ENCODE peak calls at places on chromosome 10, in five cellular contexts. D, B, K, E and I are unnamed samples.

GRCh38 chr10:22911889-22912762 is 15.7 kb upstream of the ARMC3 start:
- DNase-seq in D (no peak), B (no peak), K (no peak), E (no peak), I (no peak)

GRCh38 chr10:72342911-72343310 is 11.8 kb downstream of the DNAJB12 start:
- DNase-seq in D (no peak), B (no peak), K (no peak), E (no peak), I (no peak)

GRCh38 chr10:18290651-18291313 is 150.6 kb downstream of the CACNB2 start:
- DNase-seq in D (no peak), B (no peak), K (no peak), E (no peak), I (no peak)

GRCh38 chr10:23013581-23014335 is 81.6 kb upstream of the MSRB2 start:
- DNase-seq in D (no peak), B (no peak), K (no peak), E (no peak), I (no peak)

GRCh38 chr10:27742195-27742925 is 3.3 kb downstream of the MKX start:
- DNase-seq in D (peak; percentile 87), B (peak; percentile 72), K (peak; percentile 58), E (peak; percentile 82), I (peak; percentile 52)

GRCh38 chr10:19654576-19654975 is 161.7 kb upstream of the PLXDC2 start:
- DNase-seq in D (no peak), B (no peak), K (no peak), E (no peak), I (no peak)

GRCh38 chr10:13550813-13551212 is 22.0 kb upstream of the BEND7 start:
- DNase-seq in D (no peak), B (no peak), K (no peak), E (no peak), I (no peak)

GRCh38 chr10:133275683-133276092 is 980 bp downstream of the ADAM8 start:
- DNase-seq in D (no peak), B (no peak), K (no peak), E (no peak), I (no peak)

GRCh38 chr10:44834131-44834530 is 77.0 kb upstream of the TMEM72 start:
- DNase-seq in D (no peak), B (no peak), K (no peak), E (no peak), I (no peak)

GRCh38 chr10:76651148-76651547 is 986.5 kb downstream of the KCNMA1 start:
- DNase-seq in D (no peak), B (no peak), K (no peak), E (no peak), I (no peak)

GRCh38 chr10:100878291-100878910 is 34.4 kb upstream of the SLF2 start:
- DNase-seq in D (peak; percentile 49), B (peak; percentile 51), K (no peak), E (peak; percentile 67), I (no peak)

GRCh38 chr10:93591065-93591808 is 9.8 kb downstream of the RBP4 start:
- DNase-seq in D (no peak), B (peak; percentile 26), K (no peak), E (peak; percentile 78), I (no peak)
- H3K4me1 ChIP-seq in D (no peaks in the 10 kb centered on the region), B (no peaks in the 10 kb centered on the region), K (no peaks in the 10 kb centered on the region), E (peaks cover 14% of the 10 kb centered on the region), I (no peaks in the 10 kb centered on the region)

DNA sequence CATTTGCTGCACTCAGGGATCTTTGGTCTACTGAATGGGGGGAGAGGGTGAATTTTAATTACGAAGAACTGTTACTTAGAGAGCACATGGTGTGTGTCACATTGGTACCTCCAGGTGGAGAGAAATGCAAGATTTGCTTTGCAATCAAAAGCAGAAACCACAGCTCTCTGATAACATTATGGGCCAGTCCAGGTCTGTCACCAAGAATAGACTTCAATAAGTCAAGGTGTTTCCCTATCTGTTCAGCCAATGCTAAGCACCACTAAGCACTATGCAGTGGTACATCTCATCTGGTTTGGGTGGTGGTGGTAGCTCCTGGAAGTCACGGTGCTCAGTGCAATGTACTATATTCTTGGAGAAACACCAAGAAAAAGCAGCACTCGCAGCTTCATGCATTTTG is 119.6 kb upstream of the AFAP1L2 start:
- DNase-seq in D (no peak), B (no peak), K (no peak), E (no peak), I (no peak)
- H3K4me3 ChIP-seq in D (no peak overlapping the region), B (peak overlapping the region; percentile 39), K (peak overlapping the region; percentile 51), E (no peak overlapping the region), I (no peak overlapping the region)

GRCh38 chr10:123860209-123860608 is 31.4 kb downstream of the CPXM2 start:
- DNase-seq in D (no peak), B (no peak), K (no peak), E (peak; percentile 72), I (no peak)

GRCh38 chr10:123859651-123860045 is 32.0 kb downstream of the CPXM2 start:
- DNase-seq in D (no peak), B (no peak), K (no peak), E (no peak), I (no peak)

GRCh38 chr10:123858907-123859650 is 32.5 kb downstream of the CPXM2 start:
- DNase-seq in D (no peak), B (no peak), K (no peak), E (no peak), I (no peak)

GRCh38 chr10:123862421-123863188 is 29.0 kb downstream of the CPXM2 start:
- DNase-seq in D (no peak), B (no peak), K (no peak), E (no peak), I (no peak)

DNA sequence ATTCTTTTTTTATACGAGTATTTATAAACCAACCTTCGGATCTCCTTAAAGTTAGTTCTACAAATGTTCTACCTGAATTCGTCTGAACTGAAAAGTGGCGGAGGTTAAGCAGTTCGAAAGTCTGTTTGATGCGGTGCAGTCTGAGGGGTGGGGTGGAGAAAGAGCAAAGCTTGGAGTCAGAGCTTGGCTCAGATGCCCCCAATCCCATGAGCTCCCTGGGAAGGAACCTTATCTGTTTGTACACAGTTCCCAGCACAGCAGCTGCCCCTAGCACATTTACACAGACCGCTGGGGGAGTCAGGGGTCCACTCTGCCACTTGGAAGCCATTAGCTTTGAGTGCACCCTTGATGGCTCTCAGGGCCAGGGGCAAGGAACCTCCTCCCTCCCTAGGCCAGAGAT is 30.8 kb downstream of the CPXM2 start:
- DNase-seq in D (no peak), B (no peak), K (no peak), E (no peak), I (no peak)
- TF ChIP-seq POLR2A in D (no peak), B (no peak), K (no peak), E (no peak), I (no peak)

GRCh38 chr10:30434273-30435067 is 486 bp downstream of the MAP3K8 start:
- DNase-seq in D (peak; percentile 90), B (peak; percentile 89), K (peak; percentile 93), E (peak; percentile 92), I (peak; percentile 91)
- H3K4me1 ChIP-seq in D (peaks cover 6% of the 10 kb centered on the region), B (peaks cover 11% of the 10 kb centered on the region), K (no peaks in the 10 kb centered on the region), E (peaks cover 28% of the 10 kb centered on the region), I (peaks cover 56% of the 10 kb centered on the region)

GRCh38 chr10:110357871-110358270 is 53.2 kb upstream of the SMNDC1 start:
- DNase-seq in D (no peak), B (no peak), K (no peak), E (no peak), I (no peak)

GRCh38 chr10:110356628-110357245 is 52.0 kb upstream of the SMNDC1 start:
- DNase-seq in D (peak; percentile 31), B (peak; percentile 54), K (no peak), E (peak; percentile 94), I (peak; percentile 22)

GRCh38 chr10:110358278-110358677 is 53.6 kb upstream of the SMNDC1 start:
- DNase-seq in D (no peak), B (no peak), K (no peak), E (peak; percentile 51), I (no peak)

GRCh38 chr10:110355922-110356627 is 51.4 kb upstream of the SMNDC1 start:
- DNase-seq in D (no peak), B (no peak), K (no peak), E (peak; percentile 78), I (no peak)

GRCh38 chr10:110357252-110357780 is 52.6 kb upstream of the SMNDC1 start:
- DNase-seq in D (peak; percentile 40), B (peak; percentile 69), K (no peak), E (peak; percentile 68), I (no peak)
- H3K4me3 ChIP-seq in D (no peak overlapping the region), B (no peak overlapping the region), K (no peak overlapping the region), E (peak overlapping the region; percentile 21), I (no peak overlapping the region)

GRCh38 chr10:31000071-31000787 is 31.4 kb downstream of the ZNF438 start:
- DNase-seq in D (no peak), B (no peak), K (no peak), E (peak; percentile 58), I (no peak)

GRCh38 chr10:30997536-30998252 is 34.0 kb downstream of the ZNF438 start:
- DNase-seq in D (no peak), B (no peak), K (no peak), E (no peak), I (no peak)

GRCh38 chr10:31001740-31002139 is 29.9 kb downstream of the ZNF438 start:
- DNase-seq in D (no peak), B (no peak), K (no peak), E (no peak), I (no peak)

GRCh38 chr10:31000867-31001266 is 30.8 kb downstream of the ZNF438 start:
- DNase-seq in D (no peak), B (no peak), K (no peak), E (no peak), I (no peak)

GRCh38 chr10:30999084-30999712 is 32.5 kb downstream of the ZNF438 start:
- DNase-seq in D (no peak), B (no peak), K (peak; percentile 48), E (peak; percentile 50), I (peak; percentile 40)
- TF ChIP-seq POLR2A in D (no peak), B (no peak), K (peak; percentile 23), E (no peak), I (peak; percentile 45)

DNA sequence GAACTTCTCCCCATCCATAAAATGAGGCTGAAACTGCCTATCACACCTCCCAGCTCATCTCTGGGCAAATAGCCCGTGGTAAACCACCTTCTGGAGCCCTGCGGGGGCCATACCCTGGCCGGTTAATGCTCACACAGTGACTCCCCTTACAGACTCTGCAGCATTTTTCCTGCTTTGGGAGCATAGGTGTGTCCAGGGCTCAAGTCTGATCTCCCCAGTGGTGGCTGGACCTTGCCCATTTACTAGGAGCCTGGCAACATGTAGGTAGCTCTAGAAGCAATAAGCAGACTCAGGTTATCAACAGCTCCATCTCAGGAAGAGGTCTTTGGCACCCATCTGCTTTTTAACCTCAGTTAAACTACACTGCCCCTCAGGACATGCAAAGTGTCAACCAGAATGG is 5.5 kb upstream of the CDHR1 start:
- DNase-seq in D (no peak), B (no peak), K (no peak), E (peak; percentile 74), I (no peak)
- H3K4me1 ChIP-seq in D (no peaks in the 10 kb centered on the region), B (no peaks in the 10 kb centered on the region), K (no peaks in the 10 kb centered on the region), E (peaks cover 21% of the 10 kb centered on the region), I (no peaks in the 10 kb centered on the region)

DNA sequence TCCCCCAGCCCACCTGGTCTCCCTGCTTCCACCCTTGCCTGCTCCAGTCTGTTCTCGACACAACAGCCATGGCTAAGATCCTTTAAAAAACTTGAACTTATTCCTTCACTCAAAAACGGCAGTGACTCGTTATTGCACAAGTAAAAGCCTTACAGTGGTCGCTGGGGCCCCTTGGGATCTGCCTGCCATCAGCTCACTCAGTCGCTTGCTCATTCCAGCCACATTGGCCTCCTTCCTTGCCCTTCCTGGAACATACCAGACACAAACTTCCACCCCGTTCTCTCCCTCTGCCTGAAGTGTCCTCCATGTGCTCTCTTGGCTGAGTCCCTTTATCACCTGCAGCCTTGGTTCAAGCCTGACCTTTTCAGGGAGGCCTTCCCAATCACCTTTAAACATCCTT is 4.7 kb downstream of the CCNY start:
- DNase-seq in D (no peak), B (no peak), K (no peak), E (no peak), I (no peak)
- H3K4me3 ChIP-seq in D (no peak overlapping the region), B (no peak overlapping the region), K (no peak overlapping the region), E (no peak overlapping the region), I (no peak overlapping the region)